ENCODE peak calls at places on chromosomes 13 and 19, in five cellular contexts. L is CD8-positive, alpha-beta T cell; J is activated CD4-positive, alpha-beta T cell treated with anti-CD3 and anti-CD28 coated beads for 48 hours; S is GM10248; A is choroid plexus epithelial cell. H is an unnamed sample.
A peak's percentile ranks its signal among the peaks of the same experiment; 100 is the strongest.

GRCh38 chr19:16113727-16114126 is 2.0 kb downstream of the RAB8A start:
- DNase-seq in L (no peak), J (peak; percentile 30), S (no peak), A (no peak), H (peak; percentile 40)

GRCh38 chr13:40666905-40667621 is 622 bp upstream of the FOXO1 start:
- DNase-seq in L (no peak), J (no peak), S (peak; percentile 36), A (no peak), H (peak; percentile 13)

GRCh38 chr19:2123682-2124387 is 27.1 kb downstream of the IZUMO4 start:
- DNase-seq in L (no peak), J (no peak), S (no peak), A (peak; percentile 15), H (no peak)

GRCh38 chr13:30898721-30899188 is 7.3 kb upstream of the MEDAG start:
- DNase-seq in L (no peak), J (peak; percentile 41), S (no peak), A (peak; percentile 99), H (no peak)

GRCh38 chr13:50365300-50365682 is 350.0 kb downstream of the KCNRG start:
- DNase-seq in L (peak; percentile 27), J (peak; percentile 19), S (no peak), A (no peak), H (no peak)

GRCh38 chr19:29603308-29603707 is 2.8 kb upstream of the POP4 start:
- DNase-seq in L (no peak), J (no peak), S (no peak), A (no peak), H (no peak)

GRCh38 chr19:7917292-7918061 is 2.7 kb upstream of the SNAPC2 start:
- DNase-seq in L (peak; percentile 60), J (peak; percentile 72), S (peak; percentile 58), A (peak; percentile 62), H (peak; percentile 85)

GRCh38 chr13:84570831-84571230 is 688.6 kb upstream of the SLITRK1 start:
- DNase-seq in L (no peak), J (no peak), S (no peak), A (peak; percentile 18), H (no peak)

GRCh38 chr19:43609872-43610271 is 2.0 kb upstream of the SRRM5 start:
- DNase-seq in L (no peak), J (no peak), S (no peak), A (no peak), H (no peak)

GRCh38 chr19:35138305-35138799 is 272 bp upstream of the FXYD1 start:
- DNase-seq in L (no peak), J (no peak), S (no peak), A (no peak), H (no peak)

GRCh38 chr13:29564828-29565227 is 30.7 kb downstream of the SLC7A1 start:
- DNase-seq in L (no peak), J (no peak), S (no peak), A (no peak), H (no peak)

GRCh38 chr19:50512112-50512998 is 1.4 kb downstream of the ASPDH start:
- DNase-seq in L (no peak), J (no peak), S (no peak), A (no peak), H (no peak)

GRCh38 chr13:28035146-28035782 is 46.8 kb upstream of the URAD start:
- DNase-seq in L (no peak), J (no peak), S (no peak), A (no peak), H (no peak)

GRCh38 chr19:47095707-47096704 is 17.6 kb downstream of the ZC3H4 start:
- DNase-seq in L (no peak), J (no peak), S (no peak), A (peak; percentile 37), H (no peak)

GRCh38 chr19:44998025-44998424 is 3.2 kb upstream of the RELB start:
- DNase-seq in L (no peak), J (no peak), S (no peak), A (no peak), H (no peak)

GRCh38 chr13:43608400-43609137 is 178.2 kb downstream of the ENOX1 start:
- DNase-seq in L (no peak), J (no peak), S (no peak), A (no peak), H (no peak)

GRCh38 chr19:50906217-50906616 is 5.0 kb downstream of the KLK4 start:
- DNase-seq in L (no peak), J (peak; percentile 69), S (peak; percentile 46), A (peak; percentile 24), H (peak; percentile 62)

GRCh38 chr13:37788346-37788745 is 81.2 kb downstream of the TRPC4 start:
- DNase-seq in L (no peak), J (no peak), S (no peak), A (peak; percentile 54), H (no peak)

GRCh38 chr13:20288561-20288960 is 56.4 kb upstream of the GJB6 start:
- DNase-seq in L (no peak), J (no peak), S (no peak), A (no peak), H (no peak)

GRCh38 chr13:42458193-42458592 is 115.8 kb upstream of the TNFSF11 start:
- DNase-seq in L (no peak), J (no peak), S (no peak), A (no peak), H (no peak)

GRCh38 chr19:3358392-3358918 is 7.9 kb upstream of the NFIC start:
- DNase-seq in L (peak; percentile 65), J (no peak), S (no peak), A (no peak), H (no peak)

GRCh38 chr13:37453246-37453645 is 145.3 kb downstream of the POSTN start:
- DNase-seq in L (no peak), J (no peak), S (no peak), A (peak; percentile 59), H (no peak)

GRCh38 chr19:1760020-1760419 is 6.7 kb downstream of the ONECUT3 start:
- DNase-seq in L (no peak), J (no peak), S (no peak), A (no peak), H (no peak)

GRCh38 chr13:72137782-72138181 is 270.8 kb upstream of the DACH1 start:
- DNase-seq in L (no peak), J (no peak), S (no peak), A (no peak), H (no peak)

GRCh38 chr19:10102787-10103236 is 334 bp upstream of the ANGPTL6 start:
- DNase-seq in L (no peak), J (no peak), S (peak; percentile 75), A (no peak), H (no peak)